ENCODE peak calls at places on chromosomes 1 and 21, in four cellular contexts. D is dorsolateral prefrontal cortex, C is fibroblast of lung, L is activated gamma-delta T cell treated with Interleukin-2 at 50 U/mL for 16 hours. R is an unnamed sample.

GRCh38 chr1:221625026-221625425 is 116.9 kb downstream of the DUSP10 start:
- DNase-seq in C (no peak), L (no peak), D (no peak), R (no peak)

GRCh38 chr1:51916587-51917405 is 38.3 kb upstream of the NRDC start:
- DNase-seq in C (peak), L (no peak), D (no peak), R (no peak)

GRCh38 chr21:38027901-38028300 is 111.6 kb upstream of the KCNJ6 start:
- DNase-seq in L (no peak), D (no peak), C (no peak), R (no peak)

GRCh38 chr1:40384887-40385286 is 11.4 kb downstream of the SMAP2 start:
- DNase-seq in D (no peak), C (no peak), L (no peak), R (peak)

GRCh38 chr21:43367296-43367695 is 59.6 kb downstream of the SIK1 start:
- DNase-seq in L (no peak), D (no peak), C (no peak), R (peak)

GRCh38 chr1:183470961-183471747 is 1.1 kb upstream of the SMG7 start:
- DNase-seq in L (peak), C (peak), D (peak), R (peak)

GRCh38 chr1:213568929-213569815 is 418.6 kb upstream of the PROX1 start:
- DNase-seq in L (no peak), C (no peak), D (no peak), R (no peak)

GRCh38 chr1:165109013-165109412 is 247.5 kb downstream of the LMX1A start:
- DNase-seq in D (no peak), C (no peak), L (no peak), R (no peak)

GRCh38 chr1:198619375-198620140 is 19.3 kb upstream of the PTPRC start:
- DNase-seq in D (no peak), L (no peak), C (no peak), R (no peak)

GRCh38 chr1:62362061-62362951 is 43.1 kb upstream of the KANK4 start:
- DNase-seq in C (no peak), D (no peak), L (no peak), R (no peak)

GRCh38 chr1:112982328-112982727 is 26.3 kb upstream of the SLC16A1 start:
- DNase-seq in D (no peak), L (no peak), C (no peak), R (no peak)

GRCh38 chr1:236893626-236894545 is 98.8 kb downstream of the MTR start:
- DNase-seq in C (peak), D (peak), L (no peak), R (no peak)

GRCh38 chr1:239593527-239593926 is 207.2 kb downstream of the CHRM3 start:
- DNase-seq in C (no peak), L (no peak), D (no peak), R (no peak)

GRCh38 chr1:53140451-53140850 is 2.0 kb downstream of the SLC1A7 start:
- DNase-seq in C (peak), L (no peak), D (no peak), R (no peak)

GRCh38 chr1:100253552-100253951 is 3.9 kb upstream of the DBT start:
- DNase-seq in L (no peak), D (no peak), C (no peak), R (no peak)

GRCh38 chr1:185636848-185637247 is 97.3 kb upstream of the HMCN1 start:
- DNase-seq in L (no peak), C (no peak), D (no peak), R (no peak)

GRCh38 chr1:19866758-19867157 is 15.4 kb upstream of the OTUD3 start:
- DNase-seq in C (no peak), L (no peak), D (no peak), R (peak)

GRCh38 chr1:114108741-114109255 is 44.9 kb downstream of the SYT6 start:
- DNase-seq in L (no peak), C (no peak), D (no peak), R (peak)

GRCh38 chr1:97796716-97797115 is 124.1 kb downstream of the DPYD start:
- DNase-seq in D (no peak), C (peak), L (no peak), R (no peak)

GRCh38 chr1:164644774-164645634 is 86.0 kb downstream of the PBX1 start:
- DNase-seq in D (no peak), L (no peak), C (peak), R (peak)

GRCh38 chr1:58779837-58780585 is 3.8 kb downstream of the JUN start:
- DNase-seq in L (no peak), D (no peak), C (peak), R (peak)

GRCh38 chr21:42784896-42785451 is 94.4 kb downstream of the WDR4 start:
- DNase-seq in C (no peak), L (no peak), D (no peak), R (no peak)

GRCh38 chr1:209567788-209568187 is 15.7 kb upstream of the CAMK1G start:
- DNase-seq in L (no peak), C (peak), D (no peak), R (peak)

GRCh38 chr1:228891134-228892034 is 156.1 kb downstream of the RHOU start:
- DNase-seq in L (no peak), C (no peak), D (no peak), R (no peak)

GRCh38 chr1:156103521-156103947 is 11.0 kb upstream of the LMNA start:
- DNase-seq in L (no peak), C (peak), D (no peak), R (peak)

GRCh38 chr21:38600106-38600505 is 101.8 kb upstream of the ERG start:
- DNase-seq in D (no peak), L (no peak), C (no peak), R (no peak)

GRCh38 chr1:198681247-198681646 is 42.4 kb downstream of the PTPRC start:
- DNase-seq in D (no peak), L (no peak), C (peak), R (no peak)

GRCh38 chr1:36306210-36306901 is at the start of gene SH3D21:
- DNase-seq in L (peak), D (no peak), C (peak), R (no peak)

R was measured in myocyte.